ENCODE peak calls at places on chromosomes 5 and 9, in seven cellular contexts. A is hepatocyte, I is fibroblast of lung, V is endothelial cell of umbilical vein, F is neural progenitor cell, B is PC-3, Y is GM23338. S is an unnamed sample.

GRCh38 chr9:96464426-96464825 is 14.5 kb downstream of the HABP4 start:
- DNase-seq in A (no peak), I (no peak), V (no peak), F (no peak), B (no peak), Y (no peak), S (no peak)

GRCh38 chr5:16934123-16934522 is 2.0 kb downstream of the MYO10 start:
- DNase-seq in A (peak; percentile 87), I (peak; percentile 58), V (peak; percentile 86), F (peak; percentile 94), B (peak; percentile 96), Y (peak; percentile 92), S (peak; percentile 69)

GRCh38 chr9:130327781-130328348 is 62.3 kb downstream of the HMCN2 start:
- DNase-seq in A (peak; percentile 50), I (peak; percentile 72), V (no peak), F (no peak), B (no peak), Y (no peak), S (no peak)

GRCh38 chr5:56638768-56639238 is 176.5 kb upstream of the MAP3K1 start:
- DNase-seq in A (peak; percentile 14), I (no peak), V (no peak), F (no peak), B (no peak), Y (no peak), S (no peak)

GRCh38 chr9:69171049-69171448 is 3.0 kb upstream of the TJP2 start:
- DNase-seq in A (peak; percentile 50), I (peak; percentile 91), V (peak; percentile 89), F (no peak), B (peak; percentile 93), Y (no peak), S (peak; percentile 94)

GRCh38 chr9:137459147-137459600 is at the start of gene NSMF:
- DNase-seq in A (peak; percentile 98), I (peak; percentile 80), V (peak; percentile 85), F (peak; percentile 98), B (peak; percentile 91), Y (peak; percentile 96), S (peak; percentile 96)

GRCh38 chr5:108212775-108213346 is 169.0 kb downstream of the FBXL17 start:
- DNase-seq in A (peak; percentile 52), I (peak; percentile 73), V (no peak), F (peak; percentile 75), B (peak; percentile 75), Y (peak; percentile 54), S (peak; percentile 1)

GRCh38 chr5:148733601-148734438 is 79.5 kb upstream of the HTR4 start:
- DNase-seq in A (peak; percentile 91), I (peak; percentile 74), V (peak; percentile 83), F (peak; percentile 88), B (peak; percentile 99), Y (peak; percentile 89), S (peak; percentile 73)

GRCh38 chr9:77456829-77457437 is 191.2 kb downstream of the GNA14 start:
- DNase-seq in A (peak; percentile 91), I (peak; percentile 86), V (peak; percentile 93), F (peak; percentile 85), B (peak; percentile 93), Y (peak; percentile 92), S (peak; percentile 75)

GRCh38 chr5:4206127-4206526 is 610.5 kb downstream of the IRX1 start:
- DNase-seq in A (no peak), I (no peak), V (no peak), F (no peak), B (no peak), Y (no peak), S (no peak)

GRCh38 chr5:66875325-66875724 is 279.1 kb downstream of the MAST4 start:
- DNase-seq in A (no peak), I (no peak), V (no peak), F (no peak), B (no peak), Y (no peak), S (no peak)

GRCh38 chr9:94084314-94084713 is at the start of gene PTPDC1:
- DNase-seq in A (peak; percentile 40), I (peak; percentile 76), V (peak; percentile 8), F (peak; percentile 78), B (no peak), Y (peak; percentile 88), S (no peak)

GRCh38 chr5:52989025-52989780 is at the start of gene ITGA2:
- DNase-seq in A (peak; percentile 78), I (peak; percentile 66), V (peak; percentile 67), F (peak; percentile 69), B (peak; percentile 75), Y (peak; percentile 71), S (peak; percentile 62)

GRCh38 chr9:79611091-79611614 is 39.4 kb downstream of the TLE4 start:
- DNase-seq in A (no peak), I (peak; percentile 99), V (no peak), F (peak; percentile 86), B (peak; percentile 27), Y (peak; percentile 23), S (no peak)

GRCh38 chr9:33244150-33244784 is 4.3 kb downstream of the SPINK4 start:
- DNase-seq in A (no peak), I (no peak), V (no peak), F (no peak), B (no peak), Y (no peak), S (no peak)

GRCh38 chr9:6538666-6539071 is 106.9 kb downstream of the GLDC start:
- DNase-seq in A (no peak), I (peak; percentile 60), V (no peak), F (no peak), B (no peak), Y (no peak), S (no peak)

GRCh38 chr9:97525451-97525850 is 24.0 kb downstream of the TMOD1 start:
- DNase-seq in A (no peak), I (no peak), V (no peak), F (no peak), B (peak; percentile 68), Y (no peak), S (peak; percentile 61)

GRCh38 chr9:13264788-13265187 is 14.7 kb downstream of the MPDZ start:
- DNase-seq in A (no peak), I (peak; percentile 81), V (no peak), F (no peak), B (no peak), Y (no peak), S (no peak)

GRCh38 chr9:124215956-124216355 is 41.8 kb upstream of the NEK6 start:
- DNase-seq in A (no peak), I (no peak), V (no peak), F (no peak), B (no peak), Y (no peak), S (no peak)

GRCh38 chr9:124214116-124214515 is 43.6 kb upstream of the NEK6 start:
- DNase-seq in A (no peak), I (no peak), V (no peak), F (no peak), B (no peak), Y (no peak), S (no peak)

GRCh38 chr9:124215551-124215910 is 42.2 kb upstream of the NEK6 start:
- DNase-seq in A (no peak), I (no peak), V (no peak), F (no peak), B (no peak), Y (no peak), S (no peak)

GRCh38 chr9:124213396-124213795 is 44.4 kb upstream of the NEK6 start:
- DNase-seq in A (no peak), I (no peak), V (no peak), F (no peak), B (no peak), Y (no peak), S (no peak)

DNA sequence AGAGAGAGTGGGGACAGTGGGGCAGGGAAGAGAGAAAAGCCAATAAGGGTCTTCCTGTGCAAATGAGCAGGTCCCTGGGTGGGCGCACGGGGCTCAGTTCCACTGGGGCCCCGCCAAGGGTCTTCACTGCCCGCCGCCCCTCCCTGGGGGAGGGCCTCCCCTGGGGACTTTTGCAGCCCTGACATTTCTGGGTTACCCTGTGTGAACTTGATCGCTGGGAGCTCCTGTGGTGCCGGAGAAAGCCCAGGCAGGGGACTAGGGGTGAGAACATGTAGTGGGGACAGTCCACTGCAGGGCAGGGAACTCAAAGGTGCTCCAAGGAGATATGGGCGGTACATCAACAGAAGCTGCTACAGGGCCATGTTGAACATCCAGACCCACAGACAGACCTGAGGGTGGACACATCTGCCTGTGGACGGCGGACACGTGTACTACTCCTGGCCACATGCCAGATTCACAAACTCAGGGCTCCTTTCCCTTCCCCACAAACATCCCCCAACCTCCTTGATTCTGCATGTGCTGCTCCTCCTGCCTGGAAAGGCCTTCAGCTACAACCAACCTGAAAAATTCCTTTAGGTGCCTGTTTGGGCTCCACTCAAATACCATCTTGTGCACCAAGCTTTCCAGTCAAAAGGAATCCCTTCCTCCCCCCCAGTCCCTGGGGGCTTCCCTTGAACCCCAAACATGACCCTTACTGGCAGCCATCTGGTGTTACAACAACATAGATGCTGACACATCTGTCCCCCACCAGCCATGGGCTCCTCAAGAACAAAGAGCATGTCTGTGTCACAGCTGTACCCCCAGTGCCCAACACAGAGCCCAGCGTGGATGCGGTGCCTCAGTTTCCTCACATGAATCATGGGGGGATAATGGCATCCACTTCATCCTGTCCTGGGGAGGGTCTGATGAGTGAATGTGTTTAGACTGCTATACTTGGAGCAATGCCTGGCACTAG is 42.9 kb upstream of the NEK6 start:
- DNase-seq in A (no peak), I (no peak), V (no peak), F (no peak), B (no peak), Y (no peak), S (no peak)
- H3K4me2 ChIP-seq in A (no peak overlapping the region), I (no peak overlapping the region), V (no peak overlapping the region), F (no peak overlapping the region), B (no peak overlapping the region), Y (no peak overlapping the region), S (no peak overlapping the region)

GRCh38 chr5:176619569-176620332 is 9.8 kb upstream of the GPRIN1 start:
- DNase-seq in A (no peak), I (no peak), V (no peak), F (no peak), B (no peak), Y (peak; percentile 61), S (no peak)
- TF ChIP-seq EZH2 in A (no peak), I (peak; percentile 85), V (peak; percentile 94), F (peak; percentile 95), B (no peak), Y (no peak), S (no peak)

DNA sequence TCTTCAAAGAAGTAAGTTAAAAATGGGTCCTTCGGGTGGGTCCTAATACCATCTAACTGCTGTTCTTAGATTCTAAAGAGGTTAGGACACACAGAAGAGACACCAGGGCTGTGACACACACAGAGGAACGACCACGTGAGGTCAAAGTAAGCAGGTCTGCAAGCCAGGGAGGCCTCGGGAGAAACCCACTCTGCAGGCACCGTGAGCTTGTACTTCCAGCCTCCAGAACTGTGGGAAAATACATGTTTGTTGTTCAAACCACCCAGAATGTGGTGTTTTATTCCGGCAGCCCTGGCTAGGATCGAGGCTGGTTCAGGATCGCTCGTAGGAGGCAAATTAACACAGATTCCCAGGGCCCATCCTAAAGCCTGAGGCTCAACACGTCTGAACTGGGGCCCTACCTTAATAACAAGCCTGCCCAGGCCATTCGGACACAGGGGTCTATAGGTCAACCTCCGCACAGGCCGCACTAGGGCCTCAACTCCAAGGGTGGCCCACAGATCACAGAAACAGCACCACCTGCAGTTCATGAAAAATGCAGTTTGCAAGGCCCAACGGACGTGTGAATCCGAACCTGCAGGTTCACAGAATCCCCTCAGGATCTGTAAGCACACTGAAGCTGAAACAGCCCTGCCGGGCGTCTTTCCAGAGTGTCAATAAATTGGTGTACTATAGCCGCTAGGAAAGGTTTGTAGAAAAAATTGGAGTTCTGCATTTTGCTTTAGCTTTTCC is 7.1 kb downstream of the MED10 start:
- DNase-seq in A (no peak), I (no peak), V (no peak), F (peak; percentile 5), B (no peak), Y (no peak), S (no peak)
- TF ChIP-seq CTCF in A (no peak), I (no peak), V (no peak), F (peak; percentile 5), B (peak; percentile 51), Y (no peak), S (no peak)

GRCh38 chr9:4812872-4813271 is 20.1 kb downstream of the RCL1 start:
- DNase-seq in A (no peak), I (no peak), V (no peak), F (no peak), B (no peak), Y (no peak), S (no peak)
- H3K4me2 ChIP-seq in A (no peak overlapping the region), I (no peak overlapping the region), V (no peak overlapping the region), F (no peak overlapping the region), B (no peak overlapping the region), Y (no peak overlapping the region), S (no peak overlapping the region)

S was measured in PC-9.